ENCODE peak calls at places on chromosomes 13 and 19, in four cellular contexts. One of them, this sample, is unnamed.

GRCh38 chr13:77800219-77800618 is 102.7 kb downstream of the SLAIN1 start:
- DNase-seq in dorsolateral prefrontal cortex: no peak
- DNase-seq in spleen: no peak
- DNase-seq in A549: no peak
- DNase-seq in this sample: no peak

GRCh38 chr13:28495586-28496564 is 947 bp upstream of the FLT1 start:
- DNase-seq in dorsolateral prefrontal cortex: no peak
- DNase-seq in A549: no peak
- DNase-seq in spleen: no peak
- DNase-seq in this sample: no peak

GRCh38 chr13:107964356-107964755 is 251.0 kb downstream of the LIG4 start:
- DNase-seq in spleen: no peak
- DNase-seq in dorsolateral prefrontal cortex: no peak
- DNase-seq in A549: no peak
- DNase-seq in this sample: no peak

GRCh38 chr13:84037937-84038464 is 155.7 kb upstream of the SLITRK1 start:
- DNase-seq in A549: no peak
- DNase-seq in dorsolateral prefrontal cortex: no peak
- DNase-seq in spleen: no peak
- DNase-seq in this sample: no peak

GRCh38 chr19:47272448-47273312 is 2.0 kb upstream of the INAFM1 start:
- DNase-seq in dorsolateral prefrontal cortex: peak
- DNase-seq in spleen: no peak
- DNase-seq in A549: no peak
- DNase-seq in this sample: no peak

GRCh38 chr19:33795370-33796163 is 1.1 kb upstream of the KCTD15 start:
- DNase-seq in A549: peak
- DNase-seq in dorsolateral prefrontal cortex: peak
- DNase-seq in spleen: peak
- DNase-seq in this sample: peak

GRCh38 chr13:44153536-44153935 is 220.1 kb upstream of the SERP2 start:
- DNase-seq in spleen: no peak
- DNase-seq in dorsolateral prefrontal cortex: no peak
- DNase-seq in A549: no peak
- DNase-seq in this sample: no peak

GRCh38 chr13:102317593-102317992 is 84.3 kb downstream of the FGF14 start:
- DNase-seq in dorsolateral prefrontal cortex: no peak
- DNase-seq in A549: no peak
- DNase-seq in spleen: no peak
- DNase-seq in this sample: no peak

GRCh38 chr19:36528921-36529518 is 949 bp upstream of the ZNF260 start:
- DNase-seq in spleen: no peak
- DNase-seq in dorsolateral prefrontal cortex: peak
- DNase-seq in A549: no peak
- DNase-seq in this sample: peak

GRCh38 chr13:81406639-81407292 is 1065.8 kb upstream of the SPRY2 start:
- DNase-seq in spleen: no peak
- DNase-seq in A549: no peak
- DNase-seq in dorsolateral prefrontal cortex: no peak
- DNase-seq in this sample: no peak

DNA sequence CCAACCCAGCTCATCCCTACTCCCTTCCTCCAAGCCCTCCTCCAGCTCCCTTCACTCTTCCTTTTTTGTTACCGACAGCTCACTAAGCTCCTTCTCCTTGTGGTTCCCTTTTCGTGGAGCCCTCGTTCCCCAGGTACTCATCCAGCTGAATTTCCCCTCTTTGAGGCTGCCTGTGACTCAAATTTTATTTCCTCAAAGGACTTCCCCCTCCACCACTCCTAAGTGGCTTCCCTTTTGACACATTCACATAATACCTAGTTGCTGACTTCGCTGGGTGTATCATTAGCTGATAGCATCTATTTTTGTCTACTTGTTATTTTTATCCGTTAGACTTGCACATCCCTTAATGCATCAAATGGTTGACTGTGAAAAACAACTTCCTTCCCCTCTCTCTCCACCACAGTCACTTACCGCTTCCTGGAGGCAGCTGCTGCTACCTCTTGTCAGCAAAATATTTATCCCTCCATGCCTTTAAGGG is 14.5 kb downstream of the FFAR2 start:
- DNase-seq in dorsolateral prefrontal cortex: no peak
- DNase-seq in spleen: no peak
- DNase-seq in A549: no peak
- DNase-seq in this sample: peak
- TF ChIP-seq CTCF in dorsolateral prefrontal cortex: no peak
- TF ChIP-seq CTCF in spleen: no peak
- TF ChIP-seq CTCF in A549: no peak
- TF ChIP-seq CTCF in this sample: no peak

DNA sequence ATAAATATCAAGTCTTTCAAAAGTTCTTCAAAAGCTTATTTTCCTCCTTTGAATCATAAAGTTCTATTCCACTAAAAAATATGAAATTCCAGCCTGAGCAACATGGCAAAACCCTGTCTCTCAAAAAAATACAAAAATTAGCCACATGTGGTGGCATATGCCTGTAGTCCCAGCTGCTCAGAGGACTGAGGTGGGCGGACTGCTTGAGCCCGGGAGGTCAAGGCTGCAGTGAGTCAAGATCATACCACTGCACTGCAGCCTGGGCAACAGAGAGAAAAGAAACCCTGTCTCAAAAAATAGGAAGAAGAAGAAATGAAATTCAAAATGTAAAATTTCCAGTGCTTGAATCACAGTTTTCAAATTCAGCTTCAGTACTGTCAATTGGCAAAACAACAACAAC is 24.6 kb downstream of the CAB39L start:
- DNase-seq in dorsolateral prefrontal cortex: no peak
- DNase-seq in spleen: no peak
- DNase-seq in A549: no peak
- DNase-seq in this sample: no peak
- H3K27ac ChIP-seq in dorsolateral prefrontal cortex: no peak
- H3K27ac ChIP-seq in spleen: no peak
- H3K27ac ChIP-seq in A549: no peak
- H3K27ac ChIP-seq in this sample: peak

DNA sequence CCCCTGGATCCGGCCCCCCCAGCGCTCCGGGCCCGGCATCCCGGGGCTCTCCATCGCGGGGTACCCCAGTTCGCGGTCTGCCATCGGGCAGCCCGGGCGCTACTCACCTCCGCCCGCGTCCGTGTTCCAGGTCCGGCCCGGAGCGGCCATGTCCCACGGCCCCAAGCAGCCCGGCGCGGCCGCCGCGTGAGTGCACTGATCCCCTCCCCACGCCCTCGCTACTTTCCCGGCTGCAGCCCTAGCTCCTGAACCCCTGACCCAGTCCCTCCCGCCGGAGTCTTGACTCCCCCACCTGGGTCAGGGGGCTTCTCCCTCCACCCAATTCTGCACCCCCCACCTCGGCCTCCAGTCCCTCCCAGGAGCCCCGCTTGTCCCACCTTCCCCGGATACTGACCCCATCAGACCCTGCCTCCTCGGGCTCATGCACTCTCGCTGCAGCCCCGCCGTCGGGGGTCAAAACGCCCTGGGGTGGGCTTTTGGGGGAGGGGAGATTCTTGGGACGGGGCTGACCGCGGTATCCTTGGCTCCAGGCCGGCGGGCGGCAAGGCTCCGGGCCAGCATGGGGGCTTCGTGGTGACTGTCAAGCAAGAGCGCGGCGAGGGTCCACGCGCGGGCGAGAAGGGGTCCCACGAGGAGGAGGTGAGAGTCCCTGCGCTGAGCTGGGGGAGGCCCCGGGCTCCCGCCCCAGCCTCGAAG is 566 bp downstream of the HMG20B start:
- DNase-seq in spleen: peak
- DNase-seq in dorsolateral prefrontal cortex: no peak
- DNase-seq in A549: no peak
- DNase-seq in this sample: peak
- H3K4me3 ChIP-seq in spleen: peak
- H3K4me3 ChIP-seq in dorsolateral prefrontal cortex: peak
- H3K4me3 ChIP-seq in A549: peak
- H3K4me3 ChIP-seq in this sample: peak

DNA sequence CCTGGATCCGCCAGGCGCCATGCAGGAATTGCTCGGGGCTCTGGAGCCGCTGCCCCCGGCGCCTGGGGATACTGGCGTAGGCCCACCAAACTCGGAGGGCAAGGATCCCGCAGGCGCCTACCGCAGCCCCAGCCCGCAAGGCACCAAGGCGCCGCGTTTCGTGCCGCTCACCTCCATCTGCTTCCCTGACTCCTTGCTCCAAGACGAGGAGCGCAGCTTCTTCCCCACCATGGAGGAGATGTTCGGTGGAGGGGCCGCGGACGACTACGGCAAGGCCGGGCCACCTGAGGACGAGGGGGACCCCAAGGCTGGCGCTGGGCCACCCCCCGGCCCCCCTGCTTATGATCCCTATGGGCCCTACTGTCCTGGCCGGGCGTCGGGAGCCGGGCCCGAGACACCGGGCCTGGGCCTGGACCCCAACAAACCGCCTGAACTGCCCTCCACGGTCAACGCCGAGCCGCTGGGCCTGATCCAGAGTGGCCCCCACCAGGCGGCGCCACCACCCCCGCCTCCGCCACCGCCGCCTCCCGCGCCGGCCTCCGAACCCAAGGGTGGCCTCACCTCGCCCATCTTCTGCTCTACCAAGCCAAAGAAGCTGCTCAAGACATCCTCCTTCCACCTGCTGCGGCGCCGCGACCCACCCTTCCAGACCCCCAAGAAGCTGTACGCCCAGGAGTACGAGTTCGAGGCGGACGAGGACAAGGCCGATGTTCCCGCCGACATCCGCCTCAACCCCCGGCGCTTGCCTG is 6.1 kb downstream of the PRR12 start:
- DNase-seq in A549: no peak
- DNase-seq in spleen: no peak
- DNase-seq in dorsolateral prefrontal cortex: no peak
- DNase-seq in this sample: no peak
- TF ChIP-seq CTCF in A549: no peak
- TF ChIP-seq CTCF in spleen: no peak
- TF ChIP-seq CTCF in dorsolateral prefrontal cortex: no peak
- TF ChIP-seq CTCF in this sample: no peak

GRCh38 chr19:5609881-5610280 is 12.7 kb downstream of the SAFB2 start:
- DNase-seq in dorsolateral prefrontal cortex: no peak
- DNase-seq in spleen: no peak
- DNase-seq in A549: no peak
- DNase-seq in this sample: no peak
- H3K27ac ChIP-seq in dorsolateral prefrontal cortex: no peak
- H3K27ac ChIP-seq in spleen: no peak
- H3K27ac ChIP-seq in A549: no peak
- H3K27ac ChIP-seq in this sample: no peak

GRCh38 chr19:2170219-2170618 is 6.5 kb downstream of the DOT1L start:
- DNase-seq in spleen: peak
- DNase-seq in dorsolateral prefrontal cortex: no peak
- DNase-seq in A549: no peak
- DNase-seq in this sample: no peak
- H3K4me3 ChIP-seq in spleen: no peak
- H3K4me3 ChIP-seq in dorsolateral prefrontal cortex: no peak
- H3K4me3 ChIP-seq in A549: no peak
- H3K4me3 ChIP-seq in this sample: no peak